ENCODE peak calls at places on chromosome 14, in six cellular contexts. O is GM10248, U is omental fat pad, R is esophagus squamous epithelium, W is astrocyte of the spinal cord, I is cardiac fibroblast. H is an unnamed sample.

GRCh38 chr14:75342762-75343599 is 64.4 kb downstream of the FOS start:
- DNase-seq in O (peak; percentile 42), R (no peak), U (no peak), I (no peak), W (no peak), H (peak; percentile 31)

GRCh38 chr14:104280085-104280901 is 141.9 kb downstream of the KIF26A start:
- DNase-seq in U (no peak), R (no peak), I (no peak), W (no peak), O (no peak), H (no peak)

GRCh38 chr14:75278422-75279152 is at the start of gene FOS:
- DNase-seq in R (peak; percentile 89), U (peak; percentile 89), O (peak; percentile 97), W (peak; percentile 97), I (peak; percentile 97), H (peak; percentile 91)

GRCh38 chr14:89422181-89422951 is 5.3 kb upstream of the FOXN3 start:
- DNase-seq in R (no peak), W (no peak), I (no peak), U (no peak), O (no peak), H (no peak)

GRCh38 chr14:21039585-21040369 is 2.4 kb upstream of the RNASE7 start:
- DNase-seq in O (peak; percentile 44), U (no peak), I (peak; percentile 73), R (no peak), W (peak; percentile 67), H (peak; percentile 66)

GRCh38 chr14:77113644-77114043 is 15.6 kb downstream of the CIPC start:
- DNase-seq in W (no peak), U (no peak), I (no peak), O (no peak), R (no peak), H (no peak)

GRCh38 chr14:32368107-32368506 is 39.0 kb downstream of the AKAP6 start:
- DNase-seq in U (no peak), O (no peak), W (no peak), I (no peak), R (no peak), H (no peak)

GRCh38 chr14:21852061-21852664 is 178.5 kb upstream of the OR4E1 start:
- DNase-seq in O (peak; percentile 26), R (no peak), U (no peak), I (peak; percentile 27), W (peak; percentile 27), H (peak; percentile 38)

GRCh38 chr14:102408729-102409128 is 46.0 kb downstream of the TECPR2 start:
- DNase-seq in O (no peak), I (no peak), U (no peak), R (no peak), W (no peak), H (no peak)

GRCh38 chr14:64610049-64610746 is 60.4 kb downstream of the PPP1R36 start:
- DNase-seq in W (no peak), O (no peak), R (no peak), I (no peak), U (no peak), H (no peak)

GRCh38 chr14:101194356-101195308 is 291.1 kb upstream of the RTL1 start:
- DNase-seq in U (peak; percentile 12), O (no peak), R (no peak), W (no peak), I (no peak), H (no peak)

GRCh38 chr14:24264298-24264697 is 1.3 kb upstream of the TGM1 start:
- DNase-seq in R (no peak), W (no peak), U (no peak), I (no peak), O (no peak), H (no peak)

GRCh38 chr14:55754471-55754870 is 174.5 kb downstream of the KTN1 start:
- DNase-seq in O (no peak), R (no peak), U (no peak), W (no peak), I (no peak), H (no peak)

GRCh38 chr14:99568567-99569560 is 35.1 kb downstream of the CCDC85C start:
- DNase-seq in U (no peak), W (peak; percentile 54), I (peak; percentile 33), R (no peak), O (no peak), H (peak; percentile 15)

GRCh38 chr14:58944957-58945356 is 243.5 kb upstream of the DAAM1 start:
- DNase-seq in W (no peak), I (no peak), R (no peak), U (no peak), O (no peak), H (no peak)

GRCh38 chr14:65949711-65950516 is 536.3 kb upstream of the CCDC196 start:
- DNase-seq in W (peak; percentile 3), I (peak; percentile 41), R (no peak), U (no peak), O (peak; percentile 23), H (no peak)

GRCh38 chr14:88380405-88380804 is 5.1 kb upstream of the SPATA7 start:
- DNase-seq in I (peak; percentile 42), R (no peak), W (peak; percentile 15), O (peak; percentile 13), U (no peak), H (peak; percentile 4)

GRCh38 chr14:68894123-68894522 is 85.0 kb downstream of the ACTN1 start:
- DNase-seq in I (peak; percentile 82), W (no peak), O (no peak), U (no peak), R (no peak), H (no peak)

GRCh38 chr14:33586806-33587205 is 364.1 kb downstream of the EGLN3 start:
- DNase-seq in W (no peak), U (no peak), R (no peak), O (no peak), I (no peak), H (no peak)

GRCh38 chr14:91264151-91265150 is 19.9 kb upstream of the GPR68 start:
- DNase-seq in W (no peak), O (no peak), I (no peak), U (no peak), R (no peak), H (no peak)

GRCh38 chr14:32252030-32252670 is 49.1 kb upstream of the RNU6-8 start:
- DNase-seq in O (peak; percentile 60), U (no peak), I (peak; percentile 86), R (no peak), W (peak; percentile 85), H (peak; percentile 71)

GRCh38 chr14:74042296-74042695 is 23.1 kb downstream of the BBOF1 start:
- DNase-seq in R (no peak), I (no peak), O (no peak), U (no peak), W (no peak), H (no peak)

GRCh38 chr14:91170504-91171121 is 56.7 kb downstream of the DGLUCY start:
- DNase-seq in O (no peak), U (no peak), R (no peak), W (peak; percentile 22), I (no peak), H (no peak)

GRCh38 chr14:33938131-33938949 is 12.5 kb downstream of the EGLN3 start:
- DNase-seq in U (no peak), O (no peak), W (no peak), R (no peak), I (peak; percentile 17), H (no peak)

GRCh38 chr14:94882401-94882800 is 112.5 kb upstream of the GSC start:
- DNase-seq in W (no peak), U (no peak), R (no peak), I (no peak), O (no peak), H (no peak)